ENCODE peak calls at places on chromosomes 11 and 22, in four cellular contexts. K, B, S and J are unnamed samples.

GRCh38 chr11:34899633-34900016 is 16.6 kb downstream of the APIP start:
- DNase-seq in B (peak; percentile 15), K (peak; percentile 57), S (peak; percentile 3), J (peak; percentile 36)

GRCh38 chr11:68322031-68322388 is 9.6 kb downstream of the LRP5 start:
- DNase-seq in K (no peak), S (no peak), B (no peak), J (no peak)

GRCh38 chr11:120065876-120066275 is 72.0 kb downstream of the TRIM29 start:
- DNase-seq in B (no peak), S (no peak), K (no peak), J (no peak)

GRCh38 chr11:95443386-95443785 is 212.4 kb upstream of the SESN3 start:
- DNase-seq in K (no peak), B (no peak), S (no peak), J (peak; percentile 62)

GRCh38 chr22:43852605-43853327 is 9.5 kb downstream of the SULT4A1 start:
- DNase-seq in K (no peak), B (no peak), S (no peak), J (no peak)

GRCh38 chr11:65476632-65477270 is 22.1 kb upstream of the MALAT1 start:
- DNase-seq in K (no peak), B (peak; percentile 26), S (no peak), J (no peak)

GRCh38 chr22:48217596-48217995 is 1455.1 kb downstream of the TBC1D22A start:
- DNase-seq in S (no peak), B (no peak), K (no peak), J (no peak)

GRCh38 chr11:69381681-69382130 is 87.8 kb downstream of the MYEOV start:
- DNase-seq in B (no peak), K (no peak), S (no peak), J (no peak)

GRCh38 chr11:76626921-76627391 is 43.6 kb downstream of the LRRC32 start:
- DNase-seq in K (peak; percentile 12), S (no peak), B (no peak), J (peak; percentile 94)

GRCh38 chr22:33438273-33438672 is 380.1 kb upstream of the SYN3 start:
- DNase-seq in S (no peak), K (no peak), B (peak; percentile 98), J (no peak)

GRCh38 chr11:102493524-102493923 is 37.0 kb downstream of the MMP7 start:
- DNase-seq in S (no peak), B (peak; percentile 36), K (no peak), J (no peak)

GRCh38 chr22:46537946-46538815 is 761 bp upstream of the CELSR1 start:
- DNase-seq in K (no peak), B (peak; percentile 69), S (peak; percentile 49), J (no peak)

GRCh38 chr11:848988-849824 is 6.6 kb downstream of the TSPAN4 start:
- DNase-seq in S (peak; percentile 71), K (no peak), B (no peak), J (peak; percentile 52)

GRCh38 chr11:117171648-117172051 is 6.9 kb upstream of the SIDT2 start:
- DNase-seq in B (no peak), S (no peak), K (no peak), J (no peak)

GRCh38 chr11:65792456-65792855 is 5.6 kb downstream of the OVOL1 start:
- DNase-seq in K (no peak), S (no peak), B (no peak), J (no peak)

GRCh38 chr11:67996622-67997459 is 7.1 kb downstream of the UNC93B1 start:
- DNase-seq in K (peak; percentile 45), B (no peak), S (peak; percentile 58), J (peak; percentile 59)

GRCh38 chr11:123494195-123495050 is 64.4 kb downstream of the GRAMD1B start:
- DNase-seq in B (no peak), S (no peak), K (no peak), J (no peak)

GRCh38 chr11:116257092-116257491 is 515.7 kb downstream of the BUD13 start:
- DNase-seq in S (no peak), K (no peak), B (no peak), J (no peak)

GRCh38 chr11:4825132-4825531 is 4.0 kb downstream of the OR51F2 start:
- DNase-seq in K (no peak), S (no peak), B (no peak), J (no peak)

GRCh38 chr22:46941958-46942815 is 179.7 kb downstream of the TBC1D22A start:
- DNase-seq in K (no peak), B (no peak), S (no peak), J (no peak)

GRCh38 chr11:119048644-119049043 is 8.4 kb downstream of the HYOU1 start:
- DNase-seq in B (no peak), S (no peak), K (no peak), J (no peak)

GRCh38 chr11:94740083-94740974 is 27.8 kb upstream of the AMOTL1 start:
- DNase-seq in B (no peak), K (no peak), S (peak; percentile 54), J (peak; percentile 9)

GRCh38 chr11:78166832-78167469 is 21.5 kb downstream of the KCTD21 start:
- DNase-seq in S (no peak), B (no peak), K (no peak), J (no peak)

GRCh38 chr11:120912504-120912903 is 111.4 kb upstream of the TBCEL start:
- DNase-seq in B (no peak), S (no peak), K (no peak), J (no peak)

GRCh38 chr11:26709057-26709456 is 12.8 kb downstream of the SLC5A12 start:
- DNase-seq in S (no peak), B (no peak), K (no peak), J (no peak)

GRCh38 chr11:70104419-70104818 is 26.3 kb downstream of the ANO1 start:
- DNase-seq in B (no peak), K (no peak), S (no peak), J (no peak)

GRCh38 chr11:96215094-96215782 is 127.8 kb downstream of the MAML2 start:
- DNase-seq in B (no peak), S (no peak), K (peak; percentile 85), J (peak; percentile 61)

GRCh38 chr11:102527701-102528100 is 2.8 kb downstream of the MMP7 start:
- DNase-seq in K (no peak), S (no peak), B (peak; percentile 69), J (no peak)

GRCh38 chr11:74535371-74536118 is 42.0 kb upstream of the LIPT2 start:
- DNase-seq in K (no peak), S (no peak), B (no peak), J (no peak)

GRCh38 chr11:2415601-2416380 is 15.2 kb downstream of the TSSC4 start:
- DNase-seq in K (no peak), B (no peak), S (no peak), J (no peak)
- TF ChIP-seq CTCF in K (peak; percentile 30), B (no peak), S (peak; percentile 15), J (peak; percentile 27)

GRCh38 chr11:63508009-63508408 is 2.1 kb downstream of the LGALS12 start:
- DNase-seq in B (no peak), K (peak; percentile 16), S (no peak), J (peak; percentile 25)
- TF ChIP-seq CTCF in B (peak; percentile 38), K (peak; percentile 55), S (peak; percentile 36), J (no peak)

DNA sequence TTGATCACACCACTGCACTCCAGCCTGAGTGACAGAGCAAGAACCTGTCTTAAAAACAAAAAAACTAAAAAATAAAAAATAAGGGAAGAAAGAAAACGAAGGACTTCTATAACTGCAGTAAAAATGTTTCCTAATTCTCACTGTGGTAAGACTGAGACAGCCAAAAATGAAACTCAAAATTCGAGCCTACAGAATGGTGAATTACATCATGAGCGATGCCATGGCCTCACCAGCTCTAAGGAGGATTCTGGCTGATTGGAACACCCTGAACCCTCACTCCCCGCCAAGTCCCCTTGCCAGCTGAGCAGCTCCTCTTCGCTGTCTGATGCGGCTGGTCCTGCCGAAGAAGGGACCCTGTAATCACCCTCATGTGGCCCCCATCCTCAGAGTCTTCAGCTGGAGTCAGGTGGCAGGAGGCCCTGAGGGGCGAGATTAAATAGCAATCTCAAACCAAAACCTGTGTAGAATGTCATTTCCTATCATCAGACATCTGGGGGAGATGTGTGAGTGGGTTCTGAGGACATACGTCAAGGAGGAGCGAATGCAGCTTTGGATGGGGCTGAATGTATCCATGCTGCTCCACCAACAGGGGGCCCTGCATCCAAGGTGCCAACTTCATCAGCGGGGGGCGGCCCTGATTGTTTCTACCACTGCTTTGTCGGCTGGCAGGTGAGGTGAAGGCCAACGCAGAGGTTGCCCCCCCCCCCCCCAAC is 29.2 kb downstream of the PDGFB start:
- DNase-seq in B (no peak), S (no peak), K (no peak), J (peak; percentile 58)
- TF ChIP-seq CTCF in B (peak; percentile 31), S (peak; percentile 47), K (peak; percentile 42), J (peak; percentile 47)

GRCh38 chr11:14251754-14252153 is 107.2 kb downstream of the RRAS2 start:
- DNase-seq in S (no peak), K (no peak), B (no peak), J (no peak)

GRCh38 chr11:14253437-14253836 is 105.5 kb downstream of the RRAS2 start:
- DNase-seq in B (no peak), S (no peak), K (no peak), J (no peak)

GRCh38 chr11:14249121-14249963 is 109.6 kb downstream of the RRAS2 start:
- DNase-seq in B (peak; percentile 26), S (peak; percentile 77), K (peak; percentile 65), J (peak; percentile 75)

GRCh38 chr11:14244926-14245325 is 114.1 kb downstream of the RRAS2 start:
- DNase-seq in K (no peak), B (no peak), S (no peak), J (no peak)

GRCh38 chr11:14248577-14248976 is 110.4 kb downstream of the RRAS2 start:
- DNase-seq in B (no peak), K (no peak), S (peak; percentile 16), J (no peak)
- TF ChIP-seq CTCF in B (no peak), K (no peak), S (no peak), J (no peak)

GRCh38 chr11:3055881-3056280 is 1.3 kb downstream of the CARS1 start:
- DNase-seq in K (no peak), S (no peak), B (no peak), J (no peak)

GRCh38 chr11:3060436-3061025 is 3.3 kb upstream of the CARS1 start:
- DNase-seq in B (no peak), K (no peak), S (no peak), J (no peak)

GRCh38 chr11:3057069-3057963 is at the start of gene CARS1:
- DNase-seq in K (peak; percentile 96), B (peak; percentile 84), S (peak; percentile 87), J (peak; percentile 96)

GRCh38 chr11:3056296-3057068 is 741 bp downstream of the CARS1 start:
- DNase-seq in K (peak; percentile 55), B (no peak), S (no peak), J (peak; percentile 70)

DNA sequence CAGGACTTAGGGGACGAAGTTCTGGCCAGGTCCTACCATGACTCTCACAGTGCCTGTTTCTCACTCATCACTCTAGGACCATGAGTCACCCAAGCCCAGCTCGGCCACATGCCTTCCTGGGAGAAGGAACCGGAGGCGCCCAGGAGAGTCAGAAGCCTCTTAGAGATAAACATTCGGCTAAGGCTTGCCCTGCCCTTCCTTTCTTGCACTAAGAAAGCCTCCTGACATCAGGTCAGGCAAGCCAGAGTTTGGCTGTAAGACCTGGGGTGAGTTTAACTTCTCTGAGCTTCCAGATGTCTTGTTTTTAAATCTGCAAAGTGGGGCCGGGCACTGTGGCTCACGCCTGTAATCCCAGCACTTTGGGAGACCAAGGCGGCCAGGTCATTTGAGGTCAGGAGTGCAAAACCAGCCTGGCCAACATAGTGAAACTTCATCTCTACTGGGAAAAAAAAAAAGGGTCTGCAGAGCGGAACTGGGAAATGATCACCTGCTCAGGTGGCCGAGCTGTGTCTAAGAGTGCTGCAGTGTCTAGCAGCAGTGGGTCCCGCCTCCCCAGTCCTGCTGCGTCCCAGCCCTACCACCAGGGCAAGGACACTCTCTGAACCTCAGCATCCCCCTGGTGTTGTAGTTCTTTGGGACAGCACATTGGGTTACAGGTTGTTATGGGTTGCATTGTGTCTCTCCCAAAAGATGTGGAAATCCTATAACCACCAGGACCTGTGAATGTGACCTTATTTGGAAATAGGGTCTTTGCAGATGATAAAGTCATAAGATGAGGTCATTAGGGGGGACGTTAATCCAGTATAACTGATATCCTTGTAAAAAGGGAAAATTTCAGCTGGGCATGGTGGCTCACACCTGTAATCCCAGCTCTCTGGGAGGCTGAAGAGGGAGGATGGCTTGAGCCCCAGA is 1.8 kb upstream of the CARS1 start:
- DNase-seq in S (no peak), K (no peak), B (peak; percentile 66), J (no peak)
- TF ChIP-seq CTCF in S (no peak), K (no peak), B (no peak), J (no peak)